ENCODE peak calls at places on chromosomes 13 and 19, in seven cellular contexts. One of them, this sample, is unnamed.

GRCh38 chr13:22218784-22219183 is 547.9 kb downstream of the FGF9 start:
- DNase-seq in GM10248: no peak
- DNase-seq in brain microvascular endothelial cell: no peak
- DNase-seq in lower lobe of right lung: no peak
- DNase-seq in suprapubic skin: no peak
- DNase-seq in chondrocyte: no peak
- DNase-seq in fibroblast of the aortic adventitia: no peak
- DNase-seq in this sample: no peak

GRCh38 chr19:44725251-44725650 is 23.3 kb upstream of the BCL3 start:
- DNase-seq in GM10248: no peak
- DNase-seq in brain microvascular endothelial cell: no peak
- DNase-seq in fibroblast of the aortic adventitia: no peak
- DNase-seq in chondrocyte: no peak
- DNase-seq in suprapubic skin: no peak
- DNase-seq in lower lobe of right lung: no peak
- DNase-seq in this sample: no peak

GRCh38 chr13:53848546-53848945 is 819.9 kb downstream of the OLFM4 start:
- DNase-seq in fibroblast of the aortic adventitia: no peak
- DNase-seq in GM10248: no peak
- DNase-seq in chondrocyte: no peak
- DNase-seq in brain microvascular endothelial cell: no peak
- DNase-seq in suprapubic skin: no peak
- DNase-seq in lower lobe of right lung: no peak
- DNase-seq in this sample: no peak

GRCh38 chr13:75635621-75636338 is at the start of gene LMO7:
- DNase-seq in lower lobe of right lung: peak
- DNase-seq in fibroblast of the aortic adventitia: peak
- DNase-seq in chondrocyte: peak
- DNase-seq in suprapubic skin: peak
- DNase-seq in GM10248: peak
- DNase-seq in brain microvascular endothelial cell: no peak
- DNase-seq in this sample: no peak

GRCh38 chr19:16127776-16128371 is 15.6 kb upstream of the HSH2D start:
- DNase-seq in suprapubic skin: no peak
- DNase-seq in brain microvascular endothelial cell: no peak
- DNase-seq in GM10248: no peak
- DNase-seq in fibroblast of the aortic adventitia: no peak
- DNase-seq in lower lobe of right lung: no peak
- DNase-seq in chondrocyte: no peak
- DNase-seq in this sample: no peak

GRCh38 chr19:8204961-8205360 is 4.2 kb upstream of the CERS4 start:
- DNase-seq in GM10248: no peak
- DNase-seq in fibroblast of the aortic adventitia: no peak
- DNase-seq in chondrocyte: no peak
- DNase-seq in suprapubic skin: no peak
- DNase-seq in brain microvascular endothelial cell: no peak
- DNase-seq in lower lobe of right lung: peak
- DNase-seq in this sample: no peak

GRCh38 chr13:113452942-113453901 is at the start of gene ADPRHL1:
- DNase-seq in GM10248: no peak
- DNase-seq in chondrocyte: no peak
- DNase-seq in fibroblast of the aortic adventitia: no peak
- DNase-seq in brain microvascular endothelial cell: no peak
- DNase-seq in lower lobe of right lung: no peak
- DNase-seq in suprapubic skin: no peak
- DNase-seq in this sample: no peak

GRCh38 chr19:4473708-4474503 is 1.8 kb downstream of the HDGFL2 start:
- DNase-seq in brain microvascular endothelial cell: no peak
- DNase-seq in GM10248: no peak
- DNase-seq in fibroblast of the aortic adventitia: no peak
- DNase-seq in chondrocyte: no peak
- DNase-seq in suprapubic skin: peak
- DNase-seq in lower lobe of right lung: no peak
- DNase-seq in this sample: no peak

GRCh38 chr19:20247016-20247683 is 80.1 kb downstream of the ZNF486 start:
- DNase-seq in chondrocyte: no peak
- DNase-seq in GM10248: no peak
- DNase-seq in fibroblast of the aortic adventitia: peak
- DNase-seq in suprapubic skin: no peak
- DNase-seq in lower lobe of right lung: no peak
- DNase-seq in brain microvascular endothelial cell: no peak
- DNase-seq in this sample: no peak

GRCh38 chr19:8262431-8262830 is 45.7 kb downstream of the CD320 start:
- DNase-seq in lower lobe of right lung: no peak
- DNase-seq in fibroblast of the aortic adventitia: no peak
- DNase-seq in chondrocyte: peak
- DNase-seq in brain microvascular endothelial cell: no peak
- DNase-seq in GM10248: no peak
- DNase-seq in suprapubic skin: peak
- DNase-seq in this sample: peak

GRCh38 chr13:30308548-30308947 is 1.2 kb upstream of the KATNAL1 start:
- DNase-seq in lower lobe of right lung: no peak
- DNase-seq in fibroblast of the aortic adventitia: peak
- DNase-seq in suprapubic skin: no peak
- DNase-seq in brain microvascular endothelial cell: peak
- DNase-seq in chondrocyte: no peak
- DNase-seq in GM10248: no peak
- DNase-seq in this sample: no peak

GRCh38 chr13:81686877-81687276 is 1346.0 kb upstream of the SPRY2 start:
- DNase-seq in fibroblast of the aortic adventitia: no peak
- DNase-seq in suprapubic skin: no peak
- DNase-seq in chondrocyte: no peak
- DNase-seq in lower lobe of right lung: no peak
- DNase-seq in GM10248: no peak
- DNase-seq in brain microvascular endothelial cell: no peak
- DNase-seq in this sample: no peak

GRCh38 chr13:75985132-75985531 is 349.0 kb downstream of the LMO7 start:
- DNase-seq in suprapubic skin: no peak
- DNase-seq in fibroblast of the aortic adventitia: peak
- DNase-seq in chondrocyte: no peak
- DNase-seq in lower lobe of right lung: no peak
- DNase-seq in brain microvascular endothelial cell: no peak
- DNase-seq in GM10248: no peak
- DNase-seq in this sample: no peak

GRCh38 chr19:47283405-47284059 is 8.8 kb downstream of the INAFM1 start:
- DNase-seq in lower lobe of right lung: no peak
- DNase-seq in suprapubic skin: no peak
- DNase-seq in chondrocyte: no peak
- DNase-seq in fibroblast of the aortic adventitia: no peak
- DNase-seq in GM10248: no peak
- DNase-seq in brain microvascular endothelial cell: no peak
- DNase-seq in this sample: no peak

GRCh38 chr13:30128591-30128990 is 178.8 kb downstream of the KATNAL1 start:
- DNase-seq in suprapubic skin: no peak
- DNase-seq in fibroblast of the aortic adventitia: no peak
- DNase-seq in chondrocyte: no peak
- DNase-seq in brain microvascular endothelial cell: no peak
- DNase-seq in lower lobe of right lung: no peak
- DNase-seq in GM10248: no peak
- DNase-seq in this sample: no peak

GRCh38 chr13:50159613-50160012 is 144.4 kb downstream of the KCNRG start:
- DNase-seq in GM10248: no peak
- DNase-seq in suprapubic skin: no peak
- DNase-seq in chondrocyte: no peak
- DNase-seq in brain microvascular endothelial cell: no peak
- DNase-seq in fibroblast of the aortic adventitia: no peak
- DNase-seq in lower lobe of right lung: no peak
- DNase-seq in this sample: no peak

GRCh38 chr13:23381877-23382276 is 51.6 kb downstream of the SACS start:
- DNase-seq in fibroblast of the aortic adventitia: no peak
- DNase-seq in lower lobe of right lung: no peak
- DNase-seq in GM10248: no peak
- DNase-seq in suprapubic skin: no peak
- DNase-seq in chondrocyte: no peak
- DNase-seq in brain microvascular endothelial cell: no peak
- DNase-seq in this sample: no peak

GRCh38 chr13:99119686-99120085 is 81.0 kb upstream of the UBAC2 start:
- DNase-seq in lower lobe of right lung: no peak
- DNase-seq in brain microvascular endothelial cell: peak
- DNase-seq in GM10248: no peak
- DNase-seq in fibroblast of the aortic adventitia: no peak
- DNase-seq in chondrocyte: no peak
- DNase-seq in suprapubic skin: no peak
- DNase-seq in this sample: no peak

GRCh38 chr19:19321143-19321577 is 531 bp downstream of the MAU2 start:
- DNase-seq in fibroblast of the aortic adventitia: peak
- DNase-seq in chondrocyte: no peak
- DNase-seq in GM10248: no peak
- DNase-seq in suprapubic skin: no peak
- DNase-seq in lower lobe of right lung: no peak
- DNase-seq in brain microvascular endothelial cell: no peak
- DNase-seq in this sample: no peak

GRCh38 chr19:42872608-42873007 is 6.9 kb downstream of the PSG1 start:
- DNase-seq in fibroblast of the aortic adventitia: no peak
- DNase-seq in suprapubic skin: no peak
- DNase-seq in brain microvascular endothelial cell: no peak
- DNase-seq in lower lobe of right lung: no peak
- DNase-seq in GM10248: no peak
- DNase-seq in chondrocyte: no peak
- DNase-seq in this sample: no peak
- TF ChIP-seq CTCF in fibroblast of the aortic adventitia: peak
- TF ChIP-seq CTCF in suprapubic skin: no peak
- TF ChIP-seq CTCF in brain microvascular endothelial cell: peak
- TF ChIP-seq CTCF in lower lobe of right lung: no peak
- TF ChIP-seq CTCF in GM10248: no peak
- TF ChIP-seq CTCF in chondrocyte: no peak
- TF ChIP-seq CTCF in this sample: no peak

DNA sequence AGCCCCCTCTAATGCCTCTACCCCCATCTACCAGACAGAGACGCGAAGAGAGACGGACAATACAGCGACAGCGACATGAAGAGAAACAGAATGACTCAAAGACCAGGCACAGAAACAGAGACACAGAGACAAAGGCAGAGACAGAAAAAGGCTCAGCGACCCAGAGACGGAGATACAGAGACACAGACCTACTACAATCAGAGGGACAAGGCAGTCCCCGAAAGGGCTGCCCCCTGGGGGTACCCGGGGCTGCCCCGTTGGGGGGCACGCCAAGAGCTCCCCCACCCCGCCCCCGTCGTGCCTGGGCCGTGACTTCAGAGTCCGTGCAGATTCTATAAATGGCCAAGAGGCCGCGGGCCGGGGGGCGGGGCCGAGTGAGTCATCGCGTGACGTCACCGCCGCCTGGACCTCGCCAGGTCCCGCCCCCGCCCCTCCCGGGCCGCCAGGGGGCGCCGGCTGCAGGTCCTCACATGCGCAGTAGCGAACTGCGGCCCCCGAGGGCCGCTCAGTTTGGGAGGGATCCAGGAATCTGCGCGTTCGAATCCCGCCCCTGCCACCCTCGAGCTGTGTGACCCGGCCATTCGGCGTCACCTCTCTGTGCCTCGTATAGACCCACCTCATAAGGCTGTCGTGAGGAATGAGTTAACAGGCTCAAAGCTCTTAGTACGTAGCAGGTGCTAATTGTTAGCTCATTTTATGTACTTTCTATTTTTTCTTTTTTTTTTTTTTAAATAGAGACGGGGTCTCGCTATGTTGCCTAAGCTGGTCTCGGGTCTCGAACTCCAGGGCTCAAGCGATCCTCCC is 2.7 kb upstream of the CNN1 start:
- DNase-seq in brain microvascular endothelial cell: peak
- DNase-seq in GM10248: peak
- DNase-seq in fibroblast of the aortic adventitia: peak
- DNase-seq in lower lobe of right lung: peak
- DNase-seq in chondrocyte: no peak
- DNase-seq in suprapubic skin: peak
- DNase-seq in this sample: peak
- TF ChIP-seq CTCF in brain microvascular endothelial cell: peak
- TF ChIP-seq CTCF in GM10248: peak
- TF ChIP-seq CTCF in fibroblast of the aortic adventitia: peak
- TF ChIP-seq CTCF in lower lobe of right lung: peak
- TF ChIP-seq CTCF in chondrocyte: peak
- TF ChIP-seq CTCF in suprapubic skin: peak
- TF ChIP-seq CTCF in this sample: peak

DNA sequence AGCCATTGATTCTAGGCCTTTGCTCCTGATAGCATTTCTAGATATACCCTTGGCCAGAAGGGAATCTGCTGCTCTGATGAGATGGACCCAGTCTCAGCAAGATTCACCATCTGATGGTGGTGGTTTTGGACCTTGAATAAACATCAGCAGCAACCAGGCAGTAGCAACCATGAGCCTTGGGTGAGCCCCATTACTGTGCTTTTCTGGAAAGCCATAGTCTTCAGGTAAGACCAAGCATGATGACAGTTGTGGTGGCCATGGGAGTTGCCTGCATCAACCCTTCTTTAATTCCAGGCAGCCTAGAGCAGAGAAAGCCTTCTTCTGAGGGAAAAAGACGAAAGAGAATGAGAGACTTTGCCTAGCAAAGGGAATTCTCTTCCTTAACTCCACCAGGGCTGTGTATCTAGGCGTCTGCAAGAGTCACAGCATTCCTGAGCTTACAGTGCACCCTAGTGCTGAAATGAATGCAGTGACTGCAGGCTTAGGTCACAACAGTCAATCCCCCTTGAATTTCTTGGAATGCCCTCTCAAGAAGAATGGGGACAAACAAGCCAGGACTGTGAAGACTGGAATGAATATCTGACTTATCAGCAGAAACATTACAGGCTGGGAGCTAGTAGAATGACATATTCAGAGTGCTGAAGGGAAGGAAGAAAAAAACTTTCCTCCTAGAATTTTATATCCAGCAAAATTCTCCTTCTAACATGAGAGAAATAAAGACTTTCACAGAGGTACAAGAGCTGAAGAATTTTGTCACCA is 942.4 kb upstream of the PCDH20 start:
- DNase-seq in fibroblast of the aortic adventitia: no peak
- DNase-seq in chondrocyte: no peak
- DNase-seq in suprapubic skin: no peak
- DNase-seq in brain microvascular endothelial cell: peak
- DNase-seq in GM10248: peak
- DNase-seq in lower lobe of right lung: no peak
- DNase-seq in this sample: no peak
- TF ChIP-seq CTCF in fibroblast of the aortic adventitia: no peak
- TF ChIP-seq CTCF in chondrocyte: peak
- TF ChIP-seq CTCF in suprapubic skin: no peak
- TF ChIP-seq CTCF in brain microvascular endothelial cell: peak
- TF ChIP-seq CTCF in GM10248: peak
- TF ChIP-seq CTCF in lower lobe of right lung: no peak
- TF ChIP-seq CTCF in this sample: no peak

GRCh38 chr13:47798194-47798593 is 202.9 kb downstream of the SUCLA2 start:
- DNase-seq in suprapubic skin: no peak
- DNase-seq in GM10248: no peak
- DNase-seq in brain microvascular endothelial cell: no peak
- DNase-seq in chondrocyte: no peak
- DNase-seq in lower lobe of right lung: no peak
- DNase-seq in fibroblast of the aortic adventitia: no peak
- DNase-seq in this sample: no peak

GRCh38 chr13:47800593-47800992 is 200.5 kb downstream of the SUCLA2 start:
- DNase-seq in suprapubic skin: no peak
- DNase-seq in GM10248: no peak
- DNase-seq in brain microvascular endothelial cell: no peak
- DNase-seq in fibroblast of the aortic adventitia: no peak
- DNase-seq in lower lobe of right lung: no peak
- DNase-seq in chondrocyte: no peak
- DNase-seq in this sample: no peak

GRCh38 chr13:47801555-47801954 is 199.5 kb downstream of the SUCLA2 start:
- DNase-seq in brain microvascular endothelial cell: no peak
- DNase-seq in GM10248: no peak
- DNase-seq in lower lobe of right lung: no peak
- DNase-seq in suprapubic skin: no peak
- DNase-seq in fibroblast of the aortic adventitia: no peak
- DNase-seq in chondrocyte: no peak
- DNase-seq in this sample: no peak

GRCh38 chr13:47796816-47797215 is 204.3 kb downstream of the SUCLA2 start:
- DNase-seq in brain microvascular endothelial cell: no peak
- DNase-seq in lower lobe of right lung: no peak
- DNase-seq in chondrocyte: no peak
- DNase-seq in fibroblast of the aortic adventitia: no peak
- DNase-seq in GM10248: no peak
- DNase-seq in suprapubic skin: no peak
- DNase-seq in this sample: no peak

GRCh38 chr13:47798906-47799305 is 202.2 kb downstream of the SUCLA2 start:
- DNase-seq in fibroblast of the aortic adventitia: peak
- DNase-seq in suprapubic skin: no peak
- DNase-seq in brain microvascular endothelial cell: peak
- DNase-seq in GM10248: no peak
- DNase-seq in chondrocyte: no peak
- DNase-seq in lower lobe of right lung: no peak
- DNase-seq in this sample: no peak
- TF ChIP-seq CTCF in fibroblast of the aortic adventitia: peak
- TF ChIP-seq CTCF in suprapubic skin: no peak
- TF ChIP-seq CTCF in brain microvascular endothelial cell: peak
- TF ChIP-seq CTCF in GM10248: peak
- TF ChIP-seq CTCF in chondrocyte: peak
- TF ChIP-seq CTCF in lower lobe of right lung: no peak
- TF ChIP-seq CTCF in this sample: no peak

This sample was measured in ascending aorta.